ENCODE peak calls at places on chromosome X, in seven cellular contexts. G is upper lobe of left lung, D is DND-41, L is A673, S is endodermal cell, Y is stomach, O is tibial nerve. X is an unnamed sample. For H3K4me1, the result is how much of the 10 kb centered on the place peaks cover.

GRCh38 chrX:18886344-18887161 is 97.4 kb downstream of the PHKA2 start:
- DNase-seq in G (peak), S (peak), L (peak), O (peak), Y (peak), D (no peak), X (peak)

GRCh38 chrX:104343408-104344129 is 88.8 kb upstream of the ESX1 start:
- DNase-seq in G (no peak), Y (peak), D (peak), L (peak), S (peak), O (no peak), X (no peak)

GRCh38 chrX:40996886-40997530 is 88.2 kb upstream of the USP9X start:
- DNase-seq in S (peak), L (peak), Y (no peak), O (no peak), D (no peak), G (peak), X (no peak)

GRCh38 chrX:150872773-150873336 is 25.6 kb downstream of the CD99L2 start:
- DNase-seq in D (no peak), Y (no peak), O (no peak), G (no peak), L (no peak), S (no peak), X (no peak)

GRCh38 chrX:40439625-40440532 is 140.9 kb upstream of the ATP6AP2 start:
- DNase-seq in S (no peak), G (no peak), L (no peak), D (no peak), Y (no peak), O (no peak), X (no peak)

GRCh38 chrX:129577473-129577872 is 37.4 kb downstream of the OCRL start:
- DNase-seq in L (peak), O (no peak), S (no peak), Y (no peak), G (no peak), D (no peak), X (no peak)

GRCh38 chrX:45788941-45789348 is 588.3 kb upstream of the DIPK2B start:
- DNase-seq in L (peak), D (no peak), Y (no peak), S (peak), G (no peak), O (no peak), X (peak)

GRCh38 chrX:108516184-108516583 is 76.5 kb downstream of the COL4A5 start:
- DNase-seq in D (no peak), L (no peak), Y (no peak), O (no peak), G (no peak), S (no peak), X (no peak)

GRCh38 chrX:15216280-15216679 is 53.6 kb downstream of the ASB9 start:
- DNase-seq in D (no peak), O (no peak), L (no peak), S (no peak), Y (no peak), G (no peak), X (no peak)

GRCh38 chrX:120406638-120407037 is 44.7 kb downstream of the ATP1B4 start:
- DNase-seq in G (no peak), Y (no peak), D (no peak), S (no peak), O (no peak), L (no peak), X (no peak)

GRCh38 chrX:44698328-44698727 is 145.5 kb upstream of the DUSP21 start:
- DNase-seq in L (no peak), Y (peak), G (no peak), D (no peak), S (no peak), O (no peak), X (no peak)

GRCh38 chrX:118751950-118752783 is 24.8 kb downstream of the IL13RA1 start:
- DNase-seq in S (no peak), G (no peak), Y (no peak), D (no peak), L (no peak), O (no peak), X (no peak)

GRCh38 chrX:68440940-68441339 is 7.6 kb upstream of the OPHN1 start:
- DNase-seq in S (no peak), D (no peak), G (peak), Y (peak), O (peak), L (peak), X (peak)

GRCh38 chrX:17932781-17933180 is 71.7 kb upstream of the RAI2 start:
- DNase-seq in L (no peak), Y (no peak), G (no peak), O (no peak), D (no peak), S (no peak), X (no peak)

DNA sequence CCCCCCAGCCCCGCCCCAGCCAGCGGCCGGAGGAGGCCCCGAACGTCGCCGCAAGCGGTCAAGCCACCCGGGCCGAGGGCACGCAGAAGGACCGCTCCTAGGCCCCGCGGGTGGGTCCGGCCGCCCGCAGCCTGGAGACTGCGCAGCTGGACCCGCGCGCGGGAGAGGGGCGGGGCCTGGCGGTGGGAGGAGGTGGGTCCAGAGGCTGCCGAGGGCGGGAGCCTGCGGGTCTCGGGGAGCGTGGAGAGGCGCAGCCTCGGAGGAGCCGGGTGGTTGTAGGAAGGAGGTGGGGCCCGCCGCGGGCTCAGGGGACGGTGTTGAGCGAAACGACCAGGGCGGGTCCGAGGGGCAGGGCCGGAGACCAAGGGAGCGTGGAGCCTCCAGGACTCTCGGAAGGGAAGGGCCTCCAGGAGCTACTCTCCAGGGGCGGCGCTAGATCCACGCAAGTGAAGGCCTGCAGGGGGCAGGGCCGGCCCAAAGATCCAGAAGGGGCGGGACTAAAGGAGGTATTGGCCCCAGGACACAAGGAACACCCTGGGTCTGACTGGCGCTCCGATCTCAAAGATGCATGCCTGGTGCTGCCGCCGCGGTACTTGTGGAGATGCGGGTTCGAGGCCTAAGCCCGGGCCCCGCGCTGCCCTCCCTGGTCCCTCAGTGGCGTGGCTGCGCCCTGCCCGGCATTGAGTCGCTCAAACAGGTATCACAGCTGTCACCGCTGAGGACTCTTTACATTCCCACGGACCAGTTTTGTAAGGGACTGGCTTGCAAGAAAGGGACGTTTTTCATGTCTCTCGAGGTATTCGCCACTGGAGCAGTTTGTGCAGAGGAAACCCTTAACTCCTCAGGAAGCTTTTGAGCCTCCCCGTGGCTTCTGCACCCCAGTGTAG is 5.9 kb downstream of the TIMM17B start:
- DNase-seq in Y (peak), G (peak), O (peak), L (peak), S (peak), D (no peak), X (peak)
- H3K27ac ChIP-seq in Y (peak), G (peak), O (peak), L (peak), S (no peak), D (no peak), X (peak)

GRCh38 chrX:39164212-39164611 is 363.0 kb downstream of the MID1IP1 start:
- DNase-seq in D (no peak), Y (no peak), O (no peak), G (no peak), S (no peak), L (no peak), X (no peak)
- H3K4me1 ChIP-seq in D (under half), Y (under half), O (under half), G (under half), S (under half), L (under half), X (under half)

GRCh38 chrX:136950206-136950605 is 69.7 kb upstream of the RBMX start:
- DNase-seq in G (no peak), L (no peak), D (no peak), Y (no peak), S (no peak), O (no peak), X (no peak)

GRCh38 chrX:136953867-136954787 is 73.6 kb upstream of the RBMX start:
- DNase-seq in L (peak), G (peak), S (peak), D (peak), Y (peak), O (peak), X (peak)

GRCh38 chrX:136954930-136955329 is 74.4 kb upstream of the RBMX start:
- DNase-seq in O (no peak), D (no peak), G (no peak), L (peak), S (no peak), Y (no peak), X (no peak)
- TF ChIP-seq CTCF in O (peak), D (peak), G (no peak), L (peak), S (peak), Y (peak), X (peak)

DNA sequence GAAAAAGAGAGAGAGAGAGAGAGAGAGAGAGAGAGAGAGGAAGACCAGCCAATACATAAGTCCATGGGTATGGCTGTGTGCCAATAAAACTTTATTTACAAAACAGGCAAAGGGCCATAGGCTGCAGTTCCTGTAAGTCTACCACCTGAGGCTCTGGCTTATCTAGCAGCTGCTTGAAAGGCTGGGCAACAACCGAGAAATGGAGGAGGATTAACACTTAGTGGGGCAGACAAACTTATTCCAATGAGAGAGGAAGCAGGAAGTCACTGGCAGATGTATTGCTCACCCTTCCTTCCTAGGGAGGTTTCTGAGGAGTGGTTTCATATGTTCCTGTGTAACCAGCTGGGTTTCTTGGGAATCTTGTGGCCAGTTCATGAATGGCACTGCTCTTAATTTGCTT is 4.7 kb upstream of the GPR143 start:
- DNase-seq in G (no peak), O (no peak), Y (no peak), L (peak), S (peak), D (no peak), X (no peak)
- H3K27ac ChIP-seq in G (no peak), O (no peak), Y (no peak), L (no peak), S (no peak), D (no peak), X (no peak)

GRCh38 chrX:138255373-138255772 is 456.1 kb downstream of the FGF13 start:
- DNase-seq in L (no peak), O (no peak), D (no peak), G (no peak), S (no peak), Y (no peak), X (no peak)
- H3K4me1 ChIP-seq in L (under half), O (under half), D (under half), G (under half), S (under half), Y (under half), X (under half)